ENCODE peak calls at places on chromosomes 6 and 20, in five cellular contexts. J is ovary, M is OCI-LY7, G is endodermal cell, T is cardiac muscle cell. Z is an unnamed sample.

GRCh38 chr6:139135578-139136545 is 982 bp downstream of the HECA start:
- DNase-seq in M (peak), T (peak), G (peak), J (peak), Z (peak)

GRCh38 chr20:38125157-38126056 is 39.7 kb downstream of the TGM2 start:
- DNase-seq in T (no peak), M (no peak), G (peak), J (peak), Z (peak)

GRCh38 chr20:63457737-63458136 is 14.7 kb downstream of the KCNQ2 start:
- DNase-seq in J (no peak), T (no peak), G (no peak), M (no peak), Z (no peak)

GRCh38 chr6:43658161-43658560 is 13.3 kb downstream of the RSPH9 start:
- DNase-seq in J (no peak), M (no peak), T (no peak), G (no peak), Z (no peak)

GRCh38 chr6:26351544-26351953 is 13.4 kb upstream of the BTN3A2 start:
- DNase-seq in T (no peak), G (no peak), M (no peak), J (no peak), Z (no peak)

GRCh38 chr20:17911927-17912326 is 56.7 kb downstream of the SNX5 start:
- DNase-seq in G (no peak), J (no peak), T (no peak), M (no peak), Z (no peak)

GRCh38 chr6:151475653-151476523 is 17.9 kb upstream of the CCDC170 start:
- DNase-seq in T (peak), M (peak), G (peak), J (no peak), Z (peak)

GRCh38 chr20:37249304-37249703 is 12.3 kb downstream of the GHRH start:
- DNase-seq in G (no peak), J (no peak), T (no peak), M (no peak), Z (no peak)

GRCh38 chr6:170085475-170086401 is 205.1 kb downstream of the DLL1 start:
- DNase-seq in T (no peak), M (no peak), J (peak), G (peak), Z (peak)

GRCh38 chr20:62347445-62347844 is 19.7 kb downstream of the LAMA5 start:
- DNase-seq in M (no peak), T (no peak), J (no peak), G (no peak), Z (no peak)

GRCh38 chr20:57713505-57713903 is 3.7 kb upstream of the PMEPA1 start:
- DNase-seq in J (no peak), M (no peak), T (no peak), G (no peak), Z (no peak)

GRCh38 chr6:129793447-129793846 is 67.7 kb downstream of the TMEM244 start:
- DNase-seq in M (no peak), J (no peak), G (no peak), T (no peak), Z (no peak)

GRCh38 chr20:56730003-56730402 is 100.9 kb downstream of the TFAP2C start:
- DNase-seq in T (no peak), M (no peak), G (peak), J (no peak), Z (no peak)

GRCh38 chr6:112251170-112251945 is 3.0 kb downstream of the LAMA4 start:
- DNase-seq in G (no peak), J (peak), T (no peak), M (no peak), Z (no peak)

GRCh38 chr6:26196846-26197683 is 109.8 kb downstream of the HFE start:
- DNase-seq in M (peak), J (peak), T (peak), G (peak), Z (peak)

GRCh38 chr6:149845549-149845948 is 18.6 kb downstream of the LRP11 start:
- DNase-seq in M (no peak), G (no peak), T (no peak), J (no peak), Z (no peak)

GRCh38 chr20:9253140-9253539 is 184.3 kb downstream of the PLCB4 start:
- DNase-seq in G (no peak), J (no peak), M (no peak), T (no peak), Z (no peak)

GRCh38 chr6:105178110-105178509 is 1.7 kb downstream of the POPDC3 start:
- DNase-seq in T (no peak), G (no peak), J (no peak), M (no peak), Z (no peak)

GRCh38 chr6:11770546-11771466 is 7.8 kb downstream of the ADTRP start:
- DNase-seq in M (no peak), J (peak), T (no peak), G (peak), Z (peak)

GRCh38 chr20:52493177-52493711 is 301.7 kb upstream of the ZFP64 start:
- DNase-seq in M (no peak), T (peak), G (no peak), J (no peak), Z (no peak)

GRCh38 chr6:3455121-3455489 is 1.7 kb downstream of the SLC22A23 start:
- DNase-seq in T (peak), M (no peak), J (no peak), G (peak), Z (peak)

GRCh38 chr6:13563009-13563408 is 11.4 kb upstream of the SIRT5 start:
- DNase-seq in J (no peak), M (no peak), T (no peak), G (no peak), Z (no peak)

GRCh38 chr6:43503443-43503842 is 6.7 kb downstream of the LRRC73 start:
- DNase-seq in M (no peak), T (no peak), J (no peak), G (no peak), Z (no peak)

GRCh38 chr6:150249261-150249660 is 106.4 kb downstream of the PPP1R14C start:
- DNase-seq in J (no peak), M (no peak), T (no peak), G (no peak), Z (no peak)

GRCh38 chr20:11094196-11094595 is 420.4 kb upstream of the JAG1 start:
- DNase-seq in T (no peak), J (no peak), M (no peak), G (no peak), Z (no peak)

GRCh38 chr20:4150095-4150492 is 134.7 kb upstream of the RNF24 start:
- DNase-seq in T (no peak), M (no peak), J (no peak), G (peak), Z (no peak)

GRCh38 chr6:137218473-137218916 is 690 bp downstream of the IFNGR1 start:
- DNase-seq in M (peak), T (peak), G (peak), J (no peak), Z (peak)

GRCh38 chr20:2521369-2522305 is 12.9 kb upstream of the ZNF343 start:
- DNase-seq in M (peak), T (peak), J (peak), G (peak), Z (peak)

GRCh38 chr6:10896691-10897090 is 9.8 kb downstream of the SYCP2L start:
- DNase-seq in T (no peak), G (no peak), M (no peak), J (no peak), Z (no peak)

GRCh38 chr6:38997128-38997761 is 51.3 kb upstream of the GLP1R start:
- DNase-seq in J (no peak), G (peak), T (peak), M (peak), Z (no peak)
- TF ChIP-seq CTCF in J (no peak), G (peak), T (peak), M (peak), Z (no peak)

GRCh38 chr6:131199568-131200272 is 64.5 kb downstream of the AKAP7 start:
- DNase-seq in T (peak), G (peak), J (no peak), M (peak), Z (peak)
- H3K4me3 ChIP-seq in T (no peak), G (no peak), J (no peak), M (peak), Z (no peak)

DNA sequence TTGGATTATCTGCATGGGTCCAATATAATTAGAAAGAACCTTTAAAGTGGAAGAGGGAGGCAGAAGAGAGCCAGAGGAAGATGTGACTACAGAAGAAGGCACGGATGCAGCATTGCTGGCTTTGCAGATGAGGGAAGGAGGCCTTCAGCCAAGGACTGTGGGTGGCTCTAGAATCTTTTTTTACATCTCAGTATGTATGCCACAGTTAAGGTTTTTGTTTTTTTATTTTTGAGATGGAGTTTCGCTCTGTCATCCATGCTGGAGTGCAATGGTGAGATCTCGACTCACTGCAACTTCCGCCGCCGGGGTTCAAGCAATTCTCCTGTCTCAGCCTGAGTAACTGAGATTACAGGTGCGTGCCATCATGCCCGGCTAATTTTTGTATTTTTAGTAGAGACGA is 49.3 kb downstream of the MCM8 start:
- DNase-seq in M (no peak), T (no peak), G (no peak), J (no peak), Z (no peak)
- H3K27ac ChIP-seq in M (no peak), T (no peak), G (no peak), J (no peak), Z (no peak)

GRCh38 chr6:32095338-32096086 is 13.6 kb downstream of the TNXB start:
- DNase-seq in M (no peak), G (no peak), J (no peak), T (no peak), Z (no peak)
- TF ChIP-seq CTCF in M (no peak), G (peak), J (no peak), T (no peak), Z (no peak)

DNA sequence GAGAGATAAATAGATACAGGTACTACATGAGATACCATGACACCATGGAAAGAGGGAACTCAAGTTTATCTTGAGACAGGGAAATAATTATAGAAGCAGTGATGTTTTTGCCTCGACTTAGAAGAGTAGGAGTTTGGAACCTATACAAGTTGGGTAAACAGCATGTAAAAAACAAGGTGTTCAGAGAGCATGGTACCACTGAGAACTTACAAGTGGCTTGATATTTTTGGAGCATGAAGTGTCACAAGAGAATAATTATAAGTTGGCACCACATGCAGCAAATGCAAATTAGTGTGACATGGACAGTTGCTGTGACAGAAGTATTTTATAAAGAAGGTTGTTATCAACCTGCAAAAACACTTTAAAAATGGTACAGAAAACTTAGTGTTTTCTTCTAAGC is 47.1 kb upstream of the SCAF8 start:
- DNase-seq in J (no peak), T (no peak), G (no peak), M (no peak), Z (no peak)
- H3K4me3 ChIP-seq in J (no peak), T (no peak), G (no peak), M (no peak), Z (no peak)

Z was measured in colonic mucosa.